ENCODE peak calls at places on chromosomes 7 and 10, in seven cellular contexts. One of them, this sample, is unnamed.

GRCh38 chr10:116741391-116742351 is 695 bp downstream of the HSPA12A start:
- DNase-seq in right cardiac atrium: peak
- DNase-seq in iPS DF 6.9: no peak
- DNase-seq in H7: peak
- DNase-seq in psoas muscle: no peak
- DNase-seq in cardiac muscle cell: peak
- DNase-seq in tibial nerve: no peak
- DNase-seq in this sample: no peak

GRCh38 chr7:79084423-79084822 is 369.0 kb downstream of the MAGI2 start:
- DNase-seq in right cardiac atrium: no peak
- DNase-seq in iPS DF 6.9: no peak
- DNase-seq in H7: no peak
- DNase-seq in psoas muscle: no peak
- DNase-seq in cardiac muscle cell: no peak
- DNase-seq in tibial nerve: no peak
- DNase-seq in this sample: no peak

GRCh38 chr7:31058122-31058521 is 6.0 kb downstream of the ADCYAP1R1 start:
- DNase-seq in right cardiac atrium: no peak
- DNase-seq in iPS DF 6.9: no peak
- DNase-seq in H7: no peak
- DNase-seq in psoas muscle: no peak
- DNase-seq in cardiac muscle cell: no peak
- DNase-seq in tibial nerve: no peak
- DNase-seq in this sample: no peak

GRCh38 chr10:100483876-100484666 is 21.3 kb downstream of the WNT8B start:
- DNase-seq in right cardiac atrium: no peak
- DNase-seq in iPS DF 6.9: no peak
- DNase-seq in H7: no peak
- DNase-seq in psoas muscle: no peak
- DNase-seq in cardiac muscle cell: no peak
- DNase-seq in tibial nerve: no peak
- DNase-seq in this sample: no peak

GRCh38 chr7:105672820-105673219 is 91.5 kb upstream of the EFCAB10 start:
- DNase-seq in right cardiac atrium: no peak
- DNase-seq in iPS DF 6.9: no peak
- DNase-seq in H7: no peak
- DNase-seq in psoas muscle: no peak
- DNase-seq in cardiac muscle cell: no peak
- DNase-seq in tibial nerve: no peak
- DNase-seq in this sample: no peak

GRCh38 chr7:42186181-42186580 is 50.8 kb downstream of the GLI3 start:
- DNase-seq in right cardiac atrium: no peak
- DNase-seq in iPS DF 6.9: peak
- DNase-seq in H7: peak
- DNase-seq in psoas muscle: no peak
- DNase-seq in cardiac muscle cell: peak
- DNase-seq in tibial nerve: no peak
- DNase-seq in this sample: no peak

GRCh38 chr7:375491-375821 is 85.5 kb downstream of the FOXL3 start:
- DNase-seq in right cardiac atrium: no peak
- DNase-seq in iPS DF 6.9: no peak
- DNase-seq in H7: peak
- DNase-seq in psoas muscle: peak
- DNase-seq in cardiac muscle cell: no peak
- DNase-seq in tibial nerve: no peak
- DNase-seq in this sample: no peak

GRCh38 chr7:48298779-48299178 is 127.5 kb downstream of the ABCA13 start:
- DNase-seq in right cardiac atrium: no peak
- DNase-seq in iPS DF 6.9: no peak
- DNase-seq in H7: no peak
- DNase-seq in psoas muscle: no peak
- DNase-seq in cardiac muscle cell: no peak
- DNase-seq in tibial nerve: no peak
- DNase-seq in this sample: peak

GRCh38 chr10:61397175-61397986 is 55.8 kb downstream of the TMEM26 start:
- DNase-seq in right cardiac atrium: no peak
- DNase-seq in iPS DF 6.9: no peak
- DNase-seq in H7: no peak
- DNase-seq in psoas muscle: no peak
- DNase-seq in cardiac muscle cell: no peak
- DNase-seq in tibial nerve: no peak
- DNase-seq in this sample: no peak

GRCh38 chr7:77826300-77826699 is 27.7 kb downstream of the PHTF2 start:
- DNase-seq in right cardiac atrium: no peak
- DNase-seq in iPS DF 6.9: no peak
- DNase-seq in H7: no peak
- DNase-seq in psoas muscle: no peak
- DNase-seq in cardiac muscle cell: no peak
- DNase-seq in tibial nerve: no peak
- DNase-seq in this sample: no peak

GRCh38 chr7:32511791-32512190 is 16.5 kb downstream of the AVL9 start:
- DNase-seq in right cardiac atrium: no peak
- DNase-seq in iPS DF 6.9: no peak
- DNase-seq in H7: no peak
- DNase-seq in psoas muscle: no peak
- DNase-seq in cardiac muscle cell: no peak
- DNase-seq in tibial nerve: no peak
- DNase-seq in this sample: no peak

GRCh38 chr7:11923376-11923922 is 91.5 kb upstream of the THSD7A start:
- DNase-seq in right cardiac atrium: no peak
- DNase-seq in iPS DF 6.9: no peak
- DNase-seq in H7: no peak
- DNase-seq in psoas muscle: no peak
- DNase-seq in cardiac muscle cell: no peak
- DNase-seq in tibial nerve: no peak
- DNase-seq in this sample: no peak

GRCh38 chr10:13346280-13346819 is 1.7 kb downstream of the SEPHS1 start:
- DNase-seq in right cardiac atrium: no peak
- DNase-seq in iPS DF 6.9: no peak
- DNase-seq in H7: no peak
- DNase-seq in psoas muscle: no peak
- DNase-seq in cardiac muscle cell: no peak
- DNase-seq in tibial nerve: no peak
- DNase-seq in this sample: no peak

GRCh38 chr10:46020344-46020656 is 10.1 kb downstream of the NCOA4 start:
- DNase-seq in right cardiac atrium: no peak
- DNase-seq in iPS DF 6.9: no peak
- DNase-seq in H7: no peak
- DNase-seq in psoas muscle: no peak
- DNase-seq in cardiac muscle cell: peak
- DNase-seq in tibial nerve: no peak
- DNase-seq in this sample: no peak
- H3K4me3 ChIP-seq in right cardiac atrium: no peak
- H3K4me3 ChIP-seq in iPS DF 6.9: no peak
- H3K4me3 ChIP-seq in H7: no peak
- H3K4me3 ChIP-seq in psoas muscle: peak
- H3K4me3 ChIP-seq in cardiac muscle cell: peak
- H3K4me3 ChIP-seq in tibial nerve: no peak
- H3K4me3 ChIP-seq in this sample: no peak

GRCh38 chr10:75592888-75593643 is 161.6 kb downstream of the LRMDA start:
- DNase-seq in right cardiac atrium: peak
- DNase-seq in iPS DF 6.9: no peak
- DNase-seq in H7: no peak
- DNase-seq in psoas muscle: no peak
- DNase-seq in cardiac muscle cell: no peak
- DNase-seq in tibial nerve: no peak
- DNase-seq in this sample: no peak
- H3K4me3 ChIP-seq in right cardiac atrium: peak
- H3K4me3 ChIP-seq in iPS DF 6.9: no peak
- H3K4me3 ChIP-seq in H7: no peak
- H3K4me3 ChIP-seq in psoas muscle: peak
- H3K4me3 ChIP-seq in cardiac muscle cell: no peak
- H3K4me3 ChIP-seq in tibial nerve: no peak
- H3K4me3 ChIP-seq in this sample: no peak

DNA sequence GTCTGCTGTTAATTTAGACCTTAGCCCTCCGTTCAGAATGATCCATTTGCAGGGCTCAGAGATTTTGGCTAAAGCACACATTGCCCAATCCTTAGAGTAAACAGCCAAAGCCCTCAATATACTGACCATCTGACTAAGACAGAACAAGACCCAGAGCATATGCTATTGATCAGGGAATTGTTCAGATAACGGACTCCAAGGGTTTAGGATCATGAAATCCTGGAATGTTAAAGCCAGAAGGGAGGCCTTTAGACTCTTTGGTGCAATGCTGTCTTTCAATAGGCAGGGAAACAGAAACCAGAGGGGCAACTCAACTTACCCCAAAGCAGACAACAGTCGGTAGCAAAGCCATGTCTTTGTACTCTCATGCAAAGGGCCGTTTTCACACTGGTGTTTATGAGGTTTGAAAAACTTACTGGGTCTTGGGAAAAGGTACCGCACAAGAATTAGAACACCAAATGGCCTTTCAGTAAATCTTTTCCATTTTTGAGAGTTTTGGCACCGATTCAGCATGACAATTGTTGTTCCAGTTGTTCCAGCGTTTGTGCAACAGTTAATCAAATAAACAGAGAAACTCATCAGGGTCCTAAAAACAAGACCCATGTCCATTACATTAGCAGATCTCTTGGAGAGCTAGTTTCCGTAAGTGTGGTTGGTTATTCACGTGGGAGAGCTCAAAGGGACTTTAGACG is 94.2 kb upstream of the AGBL3 start:
- DNase-seq in right cardiac atrium: no peak
- DNase-seq in iPS DF 6.9: no peak
- DNase-seq in H7: peak
- DNase-seq in psoas muscle: no peak
- DNase-seq in cardiac muscle cell: no peak
- DNase-seq in tibial nerve: no peak
- DNase-seq in this sample: no peak
- H3K4me3 ChIP-seq in right cardiac atrium: peak
- H3K4me3 ChIP-seq in iPS DF 6.9: no peak
- H3K4me3 ChIP-seq in H7: peak
- H3K4me3 ChIP-seq in psoas muscle: peak
- H3K4me3 ChIP-seq in cardiac muscle cell: peak
- H3K4me3 ChIP-seq in tibial nerve: peak
- H3K4me3 ChIP-seq in this sample: peak

GRCh38 chr7:73983437-73984164 is 44.4 kb upstream of the ELN start:
- DNase-seq in right cardiac atrium: peak
- DNase-seq in iPS DF 6.9: no peak
- DNase-seq in H7: peak
- DNase-seq in psoas muscle: peak
- DNase-seq in cardiac muscle cell: no peak
- DNase-seq in tibial nerve: no peak
- DNase-seq in this sample: no peak

GRCh38 chr7:73984481-73985205 is 43.3 kb upstream of the ELN start:
- DNase-seq in right cardiac atrium: peak
- DNase-seq in iPS DF 6.9: no peak
- DNase-seq in H7: no peak
- DNase-seq in psoas muscle: peak
- DNase-seq in cardiac muscle cell: no peak
- DNase-seq in tibial nerve: no peak
- DNase-seq in this sample: no peak

GRCh38 chr7:73987298-73987697 is 40.7 kb upstream of the ELN start:
- DNase-seq in right cardiac atrium: no peak
- DNase-seq in iPS DF 6.9: no peak
- DNase-seq in H7: no peak
- DNase-seq in psoas muscle: peak
- DNase-seq in cardiac muscle cell: no peak
- DNase-seq in tibial nerve: no peak
- DNase-seq in this sample: no peak

GRCh38 chr7:73986158-73986631 is 41.8 kb upstream of the ELN start:
- DNase-seq in right cardiac atrium: peak
- DNase-seq in iPS DF 6.9: no peak
- DNase-seq in H7: peak
- DNase-seq in psoas muscle: peak
- DNase-seq in cardiac muscle cell: no peak
- DNase-seq in tibial nerve: peak
- DNase-seq in this sample: no peak

GRCh38 chr7:73985737-73986141 is 42.2 kb upstream of the ELN start:
- DNase-seq in right cardiac atrium: peak
- DNase-seq in iPS DF 6.9: no peak
- DNase-seq in H7: peak
- DNase-seq in psoas muscle: peak
- DNase-seq in cardiac muscle cell: no peak
- DNase-seq in tibial nerve: no peak
- DNase-seq in this sample: no peak
- H3K4me3 ChIP-seq in right cardiac atrium: no peak
- H3K4me3 ChIP-seq in iPS DF 6.9: no peak
- H3K4me3 ChIP-seq in H7: no peak
- H3K4me3 ChIP-seq in psoas muscle: no peak
- H3K4me3 ChIP-seq in cardiac muscle cell: no peak
- H3K4me3 ChIP-seq in tibial nerve: no peak
- H3K4me3 ChIP-seq in this sample: no peak

GRCh38 chr7:145216876-145217275 is 381.0 kb upstream of the TPK1 start:
- DNase-seq in right cardiac atrium: no peak
- DNase-seq in iPS DF 6.9: no peak
- DNase-seq in H7: no peak
- DNase-seq in psoas muscle: no peak
- DNase-seq in cardiac muscle cell: no peak
- DNase-seq in tibial nerve: no peak
- DNase-seq in this sample: no peak

GRCh38 chr7:145212050-145212449 is 376.2 kb upstream of the TPK1 start:
- DNase-seq in right cardiac atrium: no peak
- DNase-seq in iPS DF 6.9: no peak
- DNase-seq in H7: no peak
- DNase-seq in psoas muscle: no peak
- DNase-seq in cardiac muscle cell: no peak
- DNase-seq in tibial nerve: no peak
- DNase-seq in this sample: no peak
- H3K4me3 ChIP-seq in right cardiac atrium: no peak
- H3K4me3 ChIP-seq in iPS DF 6.9: no peak
- H3K4me3 ChIP-seq in H7: no peak
- H3K4me3 ChIP-seq in psoas muscle: no peak
- H3K4me3 ChIP-seq in cardiac muscle cell: no peak
- H3K4me3 ChIP-seq in tibial nerve: no peak
- H3K4me3 ChIP-seq in this sample: no peak

GRCh38 chr10:74433993-74434392 is 283.0 kb downstream of the ADK start:
- DNase-seq in right cardiac atrium: no peak
- DNase-seq in iPS DF 6.9: no peak
- DNase-seq in H7: no peak
- DNase-seq in psoas muscle: no peak
- DNase-seq in cardiac muscle cell: no peak
- DNase-seq in tibial nerve: no peak
- DNase-seq in this sample: no peak

GRCh38 chr10:74431816-74432215 is 280.8 kb downstream of the ADK start:
- DNase-seq in right cardiac atrium: no peak
- DNase-seq in iPS DF 6.9: no peak
- DNase-seq in H7: no peak
- DNase-seq in psoas muscle: no peak
- DNase-seq in cardiac muscle cell: no peak
- DNase-seq in tibial nerve: no peak
- DNase-seq in this sample: no peak

GRCh38 chr10:74432841-74433594 is 282.0 kb downstream of the ADK start:
- DNase-seq in right cardiac atrium: no peak
- DNase-seq in iPS DF 6.9: no peak
- DNase-seq in H7: no peak
- DNase-seq in psoas muscle: no peak
- DNase-seq in cardiac muscle cell: peak
- DNase-seq in tibial nerve: no peak
- DNase-seq in this sample: no peak

GRCh38 chr10:74434577-74434976 is 283.6 kb downstream of the ADK start:
- DNase-seq in right cardiac atrium: no peak
- DNase-seq in iPS DF 6.9: no peak
- DNase-seq in H7: no peak
- DNase-seq in psoas muscle: no peak
- DNase-seq in cardiac muscle cell: no peak
- DNase-seq in tibial nerve: no peak
- DNase-seq in this sample: no peak

GRCh38 chr10:74433595-74433956 is 282.6 kb downstream of the ADK start:
- DNase-seq in right cardiac atrium: no peak
- DNase-seq in iPS DF 6.9: no peak
- DNase-seq in H7: no peak
- DNase-seq in psoas muscle: no peak
- DNase-seq in cardiac muscle cell: no peak
- DNase-seq in tibial nerve: no peak
- DNase-seq in this sample: no peak
- H3K4me3 ChIP-seq in right cardiac atrium: no peak
- H3K4me3 ChIP-seq in iPS DF 6.9: no peak
- H3K4me3 ChIP-seq in H7: no peak
- H3K4me3 ChIP-seq in psoas muscle: no peak
- H3K4me3 ChIP-seq in cardiac muscle cell: no peak
- H3K4me3 ChIP-seq in tibial nerve: no peak
- H3K4me3 ChIP-seq in this sample: no peak